ENCODE peak calls at places on chromosomes 5 and 9, in seven cellular contexts. H, X, B, T, O, V and E are unnamed samples.

GRCh38 chr5:3412146-3412545 is 183.5 kb upstream of the IRX1 start:
- DNase-seq in X (no peak), O (no peak), T (no peak), V (no peak), B (no peak), H (no peak), E (no peak)

GRCh38 chr5:1779782-1780620 is 19.6 kb downstream of the MRPL36 start:
- DNase-seq in B (no peak), T (no peak), O (no peak), X (peak; percentile 61), H (no peak), V (no peak), E (no peak)

GRCh38 chr9:110050925-110051355 is 157.0 kb downstream of the C9orf152 start:
- DNase-seq in B (peak; percentile 90), T (no peak), H (no peak), O (peak; percentile 84), V (no peak), X (no peak), E (no peak)

GRCh38 chr5:104513194-104513602 is 950.6 kb upstream of the NUDT12 start:
- DNase-seq in X (no peak), T (no peak), V (no peak), O (peak; percentile 41), H (peak; percentile 27), B (peak; percentile 97), E (no peak)

GRCh38 chr9:63816742-63817621 is 1468.0 kb downstream of the FOXD4L5 start:
- DNase-seq in X (peak; percentile 95), H (peak; percentile 91), B (peak; percentile 72), O (peak; percentile 92), V (peak; percentile 89), T (peak; percentile 47), E (peak; percentile 94)

GRCh38 chr9:109094268-109094667 is 25.5 kb downstream of the TMEM245 start:
- DNase-seq in H (no peak), X (no peak), T (no peak), O (no peak), V (no peak), B (no peak), E (no peak)

GRCh38 chr5:6202615-6203365 is 175.6 kb downstream of the MED10 start:
- DNase-seq in V (no peak), X (no peak), T (no peak), O (no peak), H (no peak), B (peak; percentile 65), E (no peak)

GRCh38 chr9:115254781-115255180 is 136.8 kb upstream of the TNC start:
- DNase-seq in V (no peak), X (no peak), T (no peak), B (no peak), H (no peak), O (no peak), E (no peak)

GRCh38 chr5:124373843-124374242 is 372.6 kb downstream of the ZNF608 start:
- DNase-seq in O (no peak), T (no peak), H (no peak), B (no peak), V (no peak), X (no peak), E (no peak)

GRCh38 chr5:41844502-41844901 is 25.7 kb downstream of the OXCT1 start:
- DNase-seq in T (no peak), B (no peak), O (no peak), H (no peak), V (no peak), X (no peak), E (no peak)

GRCh38 chr9:86352440-86353106 is 1.6 kb downstream of the TUT7 start:
- DNase-seq in B (no peak), V (no peak), X (no peak), O (peak; percentile 36), T (no peak), H (no peak), E (no peak)

GRCh38 chr9:76576344-76576743 is 117.4 kb downstream of the GCNT1 start:
- DNase-seq in O (peak; percentile 90), B (no peak), V (no peak), X (no peak), T (no peak), H (peak; percentile 67), E (no peak)

GRCh38 chr5:141494761-141495455 is 6.0 kb downstream of the PCDHGC5 start:
- DNase-seq in B (no peak), V (no peak), O (no peak), H (no peak), T (no peak), X (no peak), E (no peak)

GRCh38 chr5:165919196-165919595 is 2372.2 kb upstream of the WWC1 start:
- DNase-seq in B (no peak), O (no peak), H (no peak), V (no peak), X (no peak), T (no peak), E (no peak)

GRCh38 chr9:2857564-2858198 is 13.8 kb upstream of the PUM3 start:
- DNase-seq in O (peak; percentile 85), B (peak; percentile 75), H (peak; percentile 86), V (no peak), X (no peak), T (peak; percentile 71), E (no peak)

GRCh38 chr9:14783358-14783757 is 60.8 kb upstream of the CER1 start:
- DNase-seq in X (no peak), T (no peak), O (no peak), B (no peak), V (no peak), H (no peak), E (no peak)

GRCh38 chr5:5658226-5658625 is 235.7 kb downstream of the ICE1 start:
- DNase-seq in B (peak; percentile 61), V (no peak), O (peak; percentile 77), H (peak; percentile 65), T (no peak), X (no peak), E (no peak)

GRCh38 chr5:147887026-147887627 is 8.6 kb downstream of the SCGB3A2 start:
- DNase-seq in V (no peak), T (no peak), X (no peak), B (peak; percentile 80), O (peak; percentile 28), H (peak; percentile 55), E (no peak)

GRCh38 chr5:76524872-76525271 is 98.3 kb downstream of the F2RL2 start:
- DNase-seq in B (no peak), H (no peak), T (no peak), V (no peak), X (no peak), O (no peak), E (no peak)

GRCh38 chr5:2557435-2557834 is 194.0 kb downstream of the IRX2 start:
- DNase-seq in X (peak; percentile 46), B (no peak), O (no peak), T (no peak), V (no peak), H (no peak), E (no peak)

GRCh38 chr9:124309665-124310064 is 51.9 kb downstream of the NEK6 start:
- DNase-seq in B (peak; percentile 97), T (no peak), V (no peak), X (no peak), H (peak; percentile 40), O (peak; percentile 91), E (no peak)

GRCh38 chr9:71271602-71272001 is 150.2 kb upstream of the TRPM3 start:
- DNase-seq in V (no peak), O (no peak), B (no peak), T (no peak), X (no peak), H (no peak), E (no peak)

GRCh38 chr9:35611230-35611797 is 6.3 kb downstream of the TESK1 start:
- DNase-seq in T (no peak), H (peak; percentile 53), V (no peak), B (peak; percentile 47), O (peak; percentile 58), X (peak; percentile 79), E (no peak)

GRCh38 chr9:112912636-112913035 is 22.0 kb upstream of the SLC46A2 start:
- DNase-seq in X (no peak), O (no peak), B (no peak), V (no peak), T (no peak), H (no peak), E (no peak)

DNA sequence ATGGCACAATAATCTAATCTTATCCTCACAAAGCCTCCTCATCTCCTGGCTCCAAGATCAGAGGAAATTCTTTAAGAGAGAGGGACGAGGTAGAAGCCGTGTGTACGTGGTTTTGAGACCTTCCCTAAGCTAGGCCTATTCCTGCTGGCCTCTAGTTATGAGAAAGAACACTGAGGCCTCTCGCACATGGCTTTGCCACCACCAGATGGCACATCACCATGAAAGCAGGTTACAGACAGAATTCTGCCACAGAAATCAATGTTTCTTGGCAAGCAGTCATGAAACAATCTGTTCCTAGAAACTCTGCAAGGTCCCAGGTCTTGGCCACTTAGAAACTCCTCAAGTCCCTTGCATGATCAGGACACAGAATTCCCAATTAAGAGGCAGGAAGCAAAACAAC is 268.2 kb upstream of the TAS2R1 start:
- DNase-seq in O (peak; percentile 68), H (peak; percentile 29), T (no peak), X (no peak), B (peak; percentile 85), V (no peak), E (peak; percentile 67)
- TF ChIP-seq CTCF in O (peak; percentile 67), H (peak; percentile 45), T (no peak), X (no peak), B (peak; percentile 92), V (no peak), E (peak; percentile 37)

GRCh38 chr5:177426566-177427210 is at the start of gene GRK6:
- DNase-seq in V (peak; percentile 90), H (peak; percentile 73), T (peak; percentile 67), B (peak; percentile 42), O (no peak), X (peak; percentile 96), E (peak; percentile 86)
- H3K4me1 ChIP-seq in V (peaks cover 23% of the 10 kb centered on the region), H (peaks cover 9% of the 10 kb centered on the region), T (peaks cover 11% of the 10 kb centered on the region), B (peaks cover 19% of the 10 kb centered on the region), O (no peaks in the 10 kb centered on the region), X (peaks cover 48% of the 10 kb centered on the region), E (peaks cover 46% of the 10 kb centered on the region)

DNA sequence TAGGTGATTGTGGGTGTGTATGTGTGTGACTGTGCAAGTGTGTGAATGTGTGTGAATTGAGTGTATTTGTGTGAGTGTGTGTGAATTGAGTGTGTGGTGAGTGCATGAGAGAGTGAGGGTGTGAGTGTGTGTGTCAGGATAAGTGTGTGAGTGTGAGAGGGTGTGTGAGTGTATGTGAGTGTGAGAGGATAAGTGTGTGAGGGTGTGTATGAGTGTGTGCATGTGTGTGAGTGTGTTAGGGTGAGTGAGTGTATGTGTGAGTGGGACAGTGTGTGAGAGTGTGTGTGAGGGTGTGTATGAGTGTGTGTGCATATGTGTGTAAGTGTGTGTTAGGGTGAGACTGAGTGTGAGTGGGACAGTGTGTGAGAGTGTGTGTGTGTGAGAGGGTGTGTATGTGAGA is 21.7 kb downstream of the GPRIN1 start:
- DNase-seq in X (no peak), O (no peak), B (no peak), T (no peak), V (no peak), H (no peak), E (no peak)
- TF ChIP-seq CTCF in X (no peak), O (no peak), B (no peak), T (no peak), V (no peak), H (no peak), E (no peak)

DNA sequence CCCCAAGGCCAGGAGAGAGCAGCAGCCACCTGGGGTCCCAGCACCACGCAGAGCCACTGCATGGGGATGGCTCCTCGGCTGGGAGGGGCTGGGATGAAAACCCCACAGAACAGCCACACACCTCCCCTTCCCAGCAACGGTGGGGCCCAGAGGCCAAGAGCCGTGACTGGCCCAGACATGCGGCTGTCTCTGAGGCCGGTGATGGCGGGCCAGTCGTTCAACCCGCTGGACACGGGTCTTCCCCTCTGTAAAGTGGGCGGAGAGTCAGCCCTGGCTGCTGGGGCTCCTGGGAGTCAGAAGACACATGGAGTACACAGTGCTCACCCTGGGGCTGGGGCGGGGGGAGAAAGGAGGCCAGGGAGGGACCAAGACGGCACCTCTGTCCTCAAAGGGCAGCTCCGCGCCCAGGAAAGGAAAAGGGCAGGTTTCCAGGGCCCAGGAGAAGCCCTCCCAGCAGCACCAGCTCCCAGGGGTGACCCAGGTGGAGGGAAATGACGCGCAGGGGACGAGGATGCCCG is 2.9 kb upstream of the CCDC187 start:
- DNase-seq in T (no peak), V (no peak), X (no peak), H (no peak), B (no peak), O (peak; percentile 14), E (no peak)
- H3K4me1 ChIP-seq in T (no peaks in the 10 kb centered on the region), V (peaks cover 7% of the 10 kb centered on the region), X (no peaks in the 10 kb centered on the region), H (no peaks in the 10 kb centered on the region), B (no peaks in the 10 kb centered on the region), O (no peaks in the 10 kb centered on the region), E (no peaks in the 10 kb centered on the region)